ENCODE peak calls at places on chromosomes 3 and 15, in four cellular contexts. X is activated CD8-positive, alpha-beta memory T cell treated with anti-CD3 and anti-CD28 coated beads, Interleukin-2, amount 50 U/mL, for 48 hours; P is non-pigmented ciliary epithelial cell; W is activated T-helper 1 cell treated with anti-CD3 and anti-CD28 coated beads, Interleukin-2, amount 50 U/mL, for 16 hours. G is an unnamed sample.

GRCh38 chr3:45690331-45691035 is 1.3 kb downstream of the SACM1L start:
- DNase-seq in X (no peak), P (no peak), W (no peak), G (no peak)

GRCh38 chr3:1007890-1008289 is 84.9 kb upstream of the CNTN6 start:
- DNase-seq in X (no peak), P (peak), W (no peak), G (peak)

GRCh38 chr3:54986294-54986693 is 58.4 kb upstream of the LRTM1 start:
- DNase-seq in X (no peak), P (no peak), W (no peak), G (no peak)

GRCh38 chr15:88257311-88257901 is 867 bp upstream of the NTRK3 start:
- DNase-seq in X (no peak), P (no peak), W (no peak), G (no peak)

GRCh38 chr3:32577621-32578556 is 7.2 kb upstream of the DYNC1LI1 start:
- DNase-seq in X (no peak), P (no peak), W (no peak), G (no peak)

GRCh38 chr3:117409701-117410459 is 700.3 kb downstream of the TUSC7 start:
- DNase-seq in X (no peak), P (no peak), W (no peak), G (no peak)

GRCh38 chr3:147389265-147390175 is 16.8 kb downstream of the ZIC4 start:
- DNase-seq in X (no peak), P (no peak), W (no peak), G (no peak)

GRCh38 chr3:187212705-187213104 is 15.4 kb downstream of the RTP1 start:
- DNase-seq in X (no peak), P (no peak), W (no peak), G (no peak)

GRCh38 chr15:31214864-31215489 is 111.7 kb upstream of the KLF13 start:
- DNase-seq in X (no peak), P (no peak), W (no peak), G (peak)

GRCh38 chr3:165619077-165619476 is 218.1 kb downstream of the BCHE start:
- DNase-seq in X (no peak), P (no peak), W (no peak), G (no peak)

GRCh38 chr3:68306571-68306970 is 625.8 kb downstream of the TAFA4 start:
- DNase-seq in X (no peak), P (no peak), W (no peak), G (no peak)

GRCh38 chr3:172034786-172035685 is 4.3 kb upstream of the FNDC3B start:
- DNase-seq in X (no peak), P (no peak), W (no peak), G (no peak)

GRCh38 chr3:30340500-30340899 is 265.9 kb upstream of the TGFBR2 start:
- DNase-seq in X (no peak), P (no peak), W (no peak), G (no peak)

G was measured in epithelial cell of proximal tubule.